ENCODE peak calls at places on chromosomes 3 and 15, in four cellular contexts. O is fibroblast of mammary gland; C is effector memory CD4-positive, alpha-beta T cell; X is heart left ventricle. S is an unnamed sample.

GRCh38 chr3:126959921-126960603 is 22.9 kb upstream of the PLXNA1 start:
- DNase-seq in O (peak), X (no peak), C (no peak), S (peak)

GRCh38 chr3:58173670-58174472 is 36.9 kb downstream of the DNASE1L3 start:
- DNase-seq in X (peak), C (no peak), O (no peak), S (no peak)

GRCh38 chr15:87672309-87672897 is 584.1 kb downstream of the NTRK3 start:
- DNase-seq in O (peak), X (no peak), C (no peak), S (peak)

GRCh38 chr3:89697321-89697916 is 590.0 kb downstream of the EPHA3 start:
- DNase-seq in O (no peak), X (no peak), C (no peak), S (no peak)

GRCh38 chr3:112605285-112605684 is 35.7 kb downstream of the CCDC80 start:
- DNase-seq in C (no peak), X (no peak), O (peak), S (peak)

GRCh38 chr15:68792901-68793766 is 27.6 kb downstream of the ANP32A start:
- DNase-seq in X (no peak), C (no peak), O (no peak), S (no peak)

GRCh38 chr15:74328331-74329056 is 39.0 kb downstream of the CYP11A1 start:
- DNase-seq in X (no peak), O (no peak), C (no peak), S (no peak)

GRCh38 chr3:135667061-135667460 is 298.5 kb upstream of the PPP2R3A start:
- DNase-seq in C (no peak), O (no peak), X (no peak), S (no peak)

GRCh38 chr3:133931084-133931483 is 35.4 kb upstream of the RAB6B start:
- DNase-seq in X (no peak), O (no peak), C (no peak), S (no peak)

GRCh38 chr3:129587559-129588210 is 18.8 kb downstream of the PLXND1 start:
- DNase-seq in O (no peak), C (no peak), X (no peak), S (no peak)

GRCh38 chr15:78429477-78429876 is 8.5 kb upstream of the IREB2 start:
- DNase-seq in O (no peak), C (no peak), X (no peak), S (no peak)

GRCh38 chr3:32996046-32996754 is 44.8 kb downstream of the CCR4 start:
- DNase-seq in X (no peak), O (no peak), C (no peak), S (no peak)

S was measured in iris pigment epithelial cell.